ENCODE peak calls at places on chromosomes 1 and 21, in nine cellular contexts. J is psoas muscle; B is CD8-positive, alpha-beta memory T cell; A is heart left ventricle; O is SK-N-SH; H is PC-3; R is body of pancreas; Z is mammary epithelial cell; D is kidney. F is an unnamed sample.

GRCh38 chr1:40495315-40495903 is 13.2 kb upstream of the EXO5 start:
- DNase-seq in J (no peak), B (no peak), A (no peak), O (no peak), H (no peak), R (no peak), Z (no peak), D (no peak), F (no peak)

GRCh38 chr1:34917017-34917416 is 12.4 kb downstream of the DLGAP3 start:
- DNase-seq in J (no peak), B (no peak), A (no peak), O (no peak), H (no peak), R (no peak), Z (no peak), D (no peak), F (no peak)

GRCh38 chr1:76281306-76281705 is 206.8 kb downstream of the ST6GALNAC3 start:
- DNase-seq in J (no peak), B (no peak), A (no peak), O (peak; percentile 40), H (no peak), R (no peak), Z (no peak), D (no peak), F (no peak)

GRCh38 chr1:44511769-44512168 is 106.7 kb downstream of the RNF220 start:
- DNase-seq in J (no peak), B (no peak), A (no peak), O (peak; percentile 44), H (no peak), R (no peak), Z (no peak), D (no peak), F (no peak)

GRCh38 chr1:49187054-49187453 is 410.4 kb upstream of the BEND5 start:
- DNase-seq in J (no peak), B (no peak), A (no peak), O (no peak), H (no peak), R (no peak), Z (no peak), D (no peak), F (no peak)

GRCh38 chr1:99645199-99645598 is 714 bp upstream of the PALMD start:
- DNase-seq in J (peak; percentile 67), B (no peak), A (peak; percentile 72), O (no peak), H (peak; percentile 82), R (peak; percentile 45), Z (peak; percentile 82), D (no peak), F (peak; percentile 63)

GRCh38 chr1:33273402-33273801 is 17.1 kb downstream of the ZNF362 start:
- DNase-seq in J (no peak), B (no peak), A (no peak), O (no peak), H (no peak), R (no peak), Z (no peak), D (no peak), F (no peak)

GRCh38 chr1:147496571-147496970 is 44.7 kb upstream of the BCL9 start:
- DNase-seq in J (peak; percentile 56), B (no peak), A (peak; percentile 58), O (peak; percentile 44), H (peak; percentile 63), R (peak; percentile 48), Z (no peak), D (no peak), F (peak; percentile 33)

GRCh38 chr1:3788756-3789420 is 7.4 kb downstream of the LRRC47 start:
- DNase-seq in J (no peak), B (no peak), A (no peak), O (no peak), H (no peak), R (no peak), Z (no peak), D (peak; percentile 60), F (no peak)

GRCh38 chr1:234842726-234843641 is 233.0 kb upstream of the IRF2BP2 start:
- DNase-seq in J (peak; percentile 66), B (peak; percentile 15), A (peak; percentile 68), O (peak; percentile 37), H (no peak), R (no peak), Z (no peak), D (peak; percentile 58), F (no peak)

GRCh38 chr1:84435159-84435558 is 36.9 kb downstream of the DNASE2B start:
- DNase-seq in J (no peak), B (no peak), A (no peak), O (no peak), H (no peak), R (no peak), Z (no peak), D (no peak), F (no peak)

GRCh38 chr1:153880962-153881361 is 41.8 kb downstream of the GATAD2B start:
- DNase-seq in J (peak; percentile 89), B (no peak), A (peak; percentile 92), O (peak; percentile 81), H (peak; percentile 69), R (peak; percentile 83), Z (peak; percentile 77), D (peak; percentile 94), F (peak; percentile 84)

GRCh38 chr1:97243973-97244560 is 522.5 kb downstream of the PTBP2 start:
- DNase-seq in J (no peak), B (no peak), A (no peak), O (peak; percentile 5), H (peak; percentile 49), R (no peak), Z (peak; percentile 5), D (no peak), F (no peak)

GRCh38 chr1:19495816-19496528 is 10.6 kb upstream of the CAPZB start:
- DNase-seq in J (no peak), B (no peak), A (no peak), O (no peak), H (no peak), R (no peak), Z (no peak), D (no peak), F (no peak)

GRCh38 chr1:53619811-53620619 is 118.9 kb downstream of the GLIS1 start:
- DNase-seq in J (no peak), B (no peak), A (no peak), O (no peak), H (peak; percentile 18), R (no peak), Z (no peak), D (peak; percentile 36), F (no peak)

GRCh38 chr1:65437616-65438015 is 17.1 kb downstream of the LEPR start:
- DNase-seq in J (no peak), B (no peak), A (no peak), O (no peak), H (no peak), R (no peak), Z (no peak), D (no peak), F (no peak)

GRCh38 chr21:43590220-43590619 is 69.1 kb downstream of the HSF2BP start:
- DNase-seq in J (no peak), B (no peak), A (no peak), O (no peak), H (no peak), R (no peak), Z (peak; percentile 94), D (no peak), F (no peak)

GRCh38 chr1:85692730-85693314 is 15.4 kb downstream of the ZNHIT6 start:
- DNase-seq in J (no peak), B (no peak), A (no peak), O (no peak), H (peak; percentile 72), R (no peak), Z (peak; percentile 17), D (no peak), F (no peak)

DNA sequence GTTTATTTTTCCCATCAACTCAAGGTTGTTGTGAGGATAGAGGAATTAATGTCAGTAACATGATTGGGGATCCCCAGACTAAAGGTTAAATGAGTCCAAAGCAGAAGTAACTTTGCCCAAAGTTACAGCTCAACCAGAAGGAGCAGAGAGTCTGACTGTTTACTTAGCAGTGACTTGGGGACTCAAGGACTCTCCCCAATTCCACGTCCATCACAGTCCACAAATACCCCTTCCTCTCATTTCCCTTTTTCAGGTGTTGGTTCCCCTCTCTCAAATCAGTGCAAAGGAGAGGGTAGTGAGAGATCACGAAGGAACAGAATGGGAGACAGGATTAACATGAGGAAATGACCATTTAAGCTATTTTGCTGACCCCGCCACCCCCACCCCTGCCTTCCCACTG is 4.0 kb upstream of the ETV3 start:
- DNase-seq in J (no peak), B (no peak), A (no peak), O (no peak), H (no peak), R (no peak), Z (no peak), D (no peak), F (no peak)
- H3K27ac ChIP-seq in J (no peak overlapping the region), B (no peak overlapping the region), A (no peak overlapping the region), O (no peak overlapping the region), H (no peak overlapping the region), R (no peak overlapping the region), Z (no peak overlapping the region), D (no peak overlapping the region), F (no peak overlapping the region)

DNA sequence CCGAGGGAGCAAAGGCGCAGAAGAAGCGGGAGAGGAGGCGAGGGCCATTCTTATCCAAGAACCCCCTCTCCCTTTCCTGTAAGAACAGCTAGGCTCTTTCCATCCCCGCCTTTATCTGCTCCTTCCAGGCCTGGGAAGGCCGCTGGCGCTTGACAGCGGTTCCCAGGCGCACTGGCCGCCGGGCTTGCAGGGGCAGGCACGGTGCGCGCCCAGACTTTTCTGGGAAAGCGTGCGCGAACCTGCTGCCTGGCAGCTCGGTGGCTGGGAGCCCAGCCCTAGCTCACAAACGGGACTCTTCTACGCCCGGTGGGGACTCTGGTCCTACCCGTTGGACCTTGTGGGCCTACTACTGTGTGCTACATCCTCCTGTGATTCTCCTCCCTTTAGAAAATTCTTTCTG is 8.8 kb upstream of the IFNLR1 start:
- DNase-seq in J (no peak), B (no peak), A (no peak), O (no peak), H (no peak), R (no peak), Z (peak; percentile 90), D (peak; percentile 59), F (no peak)
- H3K4me1 ChIP-seq in J (no peaks in the 10 kb centered on the region), B (peaks cover 16% of the 10 kb centered on the region), A (no peaks in the 10 kb centered on the region), O (peaks cover 2% of the 10 kb centered on the region), H (peaks cover 28% of the 10 kb centered on the region), R (peaks cover 4% of the 10 kb centered on the region), Z (peaks cover 38% of the 10 kb centered on the region), D (peaks cover 2% of the 10 kb centered on the region), F (peaks cover 5% of the 10 kb centered on the region)

GRCh38 chr1:183635112-183635605 is 424 bp downstream of the ARPC5 start:
- DNase-seq in J (peak; percentile 73), B (peak; percentile 17), A (peak; percentile 56), O (peak; percentile 71), H (no peak), R (peak; percentile 30), Z (no peak), D (peak; percentile 89), F (peak; percentile 61)
- H3K27ac ChIP-seq in J (peak overlapping the region; percentile 87), B (peak overlapping the region; percentile 71), A (peak overlapping the region; percentile 96), O (peak overlapping the region; percentile 94), H (peak overlapping the region; percentile 71), R (peak overlapping the region; percentile 80), Z (peak overlapping the region; percentile 82), D (peak overlapping the region; percentile 83), F (peak overlapping the region; percentile 99)

DNA sequence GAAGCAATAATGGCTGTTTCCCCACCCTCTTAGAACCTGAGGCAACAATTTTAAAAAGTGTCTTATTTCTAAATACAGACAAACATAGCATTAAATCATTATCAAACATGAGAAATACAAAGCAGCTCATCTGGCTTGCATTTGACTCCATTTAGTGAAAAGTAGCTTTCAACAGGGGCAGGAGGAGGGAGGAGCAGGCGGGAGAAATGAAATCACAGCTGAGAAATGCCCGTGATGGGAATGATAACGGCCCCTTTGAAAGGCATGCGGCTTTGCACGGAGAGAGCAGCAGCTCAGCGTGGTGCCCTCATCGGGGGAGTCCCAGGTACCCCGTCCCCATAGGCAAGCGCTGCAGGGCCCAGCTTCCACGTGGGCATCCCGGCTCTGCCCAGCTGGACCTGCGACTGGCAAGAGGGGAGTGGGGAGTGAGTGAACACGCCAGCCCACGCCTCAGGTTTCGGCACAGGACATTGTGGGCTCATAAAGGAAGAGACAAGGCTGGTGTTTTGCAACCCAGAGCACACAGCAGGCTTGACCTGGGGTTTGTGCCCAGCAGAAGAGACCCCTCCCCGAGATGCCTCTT is 134.6 kb downstream of the NPHP4 start:
- DNase-seq in J (no peak), B (no peak), A (no peak), O (peak; percentile 89), H (no peak), R (no peak), Z (no peak), D (no peak), F (no peak)
- H3K4me1 ChIP-seq in J (no peaks in the 10 kb centered on the region), B (no peaks in the 10 kb centered on the region), A (no peaks in the 10 kb centered on the region), O (peaks cover 32% of the 10 kb centered on the region), H (no peaks in the 10 kb centered on the region), R (peaks cover 9% of the 10 kb centered on the region), Z (no peaks in the 10 kb centered on the region), D (no peaks in the 10 kb centered on the region), F (no peaks in the 10 kb centered on the region)